ENCODE peak calls at places on chromosome 12, in four cellular contexts. H, A, P and U are unnamed samples.

GRCh38 chr12:71780207-71780822 is 25.7 kb downstream of the RAB21 start:
- DNase-seq in H (peak; percentile 62), A (no peak), P (peak; percentile 20), U (peak; percentile 71)

GRCh38 chr12:49358548-49359141 is 8.6 kb upstream of the SPATS2 start:
- DNase-seq in H (peak; percentile 86), A (peak; percentile 67), P (peak; percentile 72), U (peak; percentile 82)

GRCh38 chr12:3751151-3752095 is 1.5 kb downstream of the CRACR2A start:
- DNase-seq in H (no peak), A (peak; percentile 13), P (no peak), U (no peak)

GRCh38 chr12:116654216-116654743 is 83.6 kb downstream of the SPRING1 start:
- DNase-seq in H (no peak), A (no peak), P (no peak), U (no peak)

GRCh38 chr12:22978962-22979361 is 354.0 kb downstream of the ETNK1 start:
- DNase-seq in H (no peak), A (no peak), P (no peak), U (peak; percentile 8)

GRCh38 chr12:45725631-45726593 is 3.6 kb upstream of the ARID2 start:
- DNase-seq in H (peak; percentile 56), A (no peak), P (peak; percentile 33), U (peak; percentile 81)

GRCh38 chr12:109679716-109680520 is 33.7 kb upstream of the FAM222A start:
- DNase-seq in H (no peak), A (no peak), P (no peak), U (no peak)

GRCh38 chr12:115338566-115339294 is 654.8 kb upstream of the TBX3 start:
- DNase-seq in H (no peak), A (no peak), P (no peak), U (no peak)

GRCh38 chr12:34287986-34288962 is 266.0 kb downstream of the ALG10 start:
- DNase-seq in H (no peak), A (no peak), P (no peak), U (no peak)

GRCh38 chr12:30691122-30691879 is 4.4 kb downstream of the IPO8 start:
- DNase-seq in H (peak; percentile 40), A (no peak), P (peak; percentile 41), U (no peak)

GRCh38 chr12:1205512-1206060 is 214.6 kb downstream of the ERC1 start:
- DNase-seq in H (no peak), A (no peak), P (no peak), U (peak; percentile 36)

GRCh38 chr12:59624732-59625455 is 29.1 kb downstream of the SLC16A7 start:
- DNase-seq in H (no peak), A (no peak), P (no peak), U (no peak)

GRCh38 chr12:55736780-55737580 is 5.9 kb upstream of the GDF11 start:
- DNase-seq in H (peak; percentile 84), A (peak; percentile 93), P (peak; percentile 84), U (peak; percentile 69)

GRCh38 chr12:48973992-48974673 is 2.6 kb upstream of the WNT10B start:
- DNase-seq in H (peak; percentile 72), A (peak; percentile 91), P (no peak), U (peak; percentile 53)

GRCh38 chr12:3326850-3327780 is 163.9 kb upstream of the PRMT8 start:
- DNase-seq in H (no peak), A (no peak), P (no peak), U (no peak)

GRCh38 chr12:14959463-14959862 is 1.9 kb downstream of the ARHGDIB start:
- DNase-seq in H (no peak), A (no peak), P (no peak), U (no peak)

GRCh38 chr12:20003252-20003651 is 365.1 kb upstream of the PDE3A start:
- DNase-seq in H (no peak), A (no peak), P (no peak), U (no peak)

GRCh38 chr12:51898937-51899336 is 8.4 kb upstream of the ACVRL1 start:
- DNase-seq in H (no peak), A (no peak), P (no peak), U (peak; percentile 92)

GRCh38 chr12:116591608-116592115 is 32.5 kb downstream of the MAP1LC3B2 start:
- DNase-seq in H (no peak), A (no peak), P (no peak), U (no peak)

GRCh38 chr12:98369601-98370000 is 145.8 kb upstream of the TMPO start:
- DNase-seq in H (no peak), A (no peak), P (no peak), U (peak; percentile 40)

GRCh38 chr12:19277707-19278106 is 148.2 kb downstream of the PLEKHA5 start:
- DNase-seq in H (no peak), A (no peak), P (no peak), U (no peak)

GRCh38 chr12:6554168-6554989 is 1.5 kb downstream of the IFFO1 start:
- DNase-seq in H (peak; percentile 81), A (peak; percentile 93), P (peak; percentile 77), U (peak; percentile 80)

GRCh38 chr12:62654558-62655241 is 188.1 kb downstream of the MON2 start:
- DNase-seq in H (no peak), A (no peak), P (no peak), U (no peak)

GRCh38 chr12:1222858-1223644 is 232.0 kb downstream of the ERC1 start:
- DNase-seq in H (no peak), A (no peak), P (no peak), U (no peak)

GRCh38 chr12:133057446-133057845 is 20.1 kb downstream of the ZNF84 start:
- DNase-seq in H (no peak), A (no peak), P (no peak), U (no peak)

DNA sequence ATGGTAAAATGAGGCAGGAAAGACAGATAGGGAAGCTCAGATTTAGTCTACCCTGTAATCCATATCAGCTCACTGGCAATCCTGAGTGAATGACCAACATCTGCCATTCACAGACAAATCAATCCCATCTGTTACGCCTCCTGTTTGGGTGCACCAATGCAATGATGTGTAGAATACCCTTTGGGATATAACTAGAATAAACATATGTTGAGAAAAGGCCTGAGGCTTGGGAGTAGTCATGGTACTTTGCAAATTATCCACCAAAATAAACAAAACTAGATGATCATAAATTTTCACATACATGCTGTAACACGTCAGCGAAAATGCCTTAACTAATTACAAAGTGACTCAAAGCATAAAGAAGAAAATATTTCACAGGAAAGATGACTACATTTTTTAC is 78.8 kb downstream of the KCNC2 start:
- DNase-seq in H (no peak), A (no peak), P (no peak), U (no peak)
- H3K9ac ChIP-seq in H (no peak overlapping the region), A (no peak overlapping the region), P (no peak overlapping the region), U (no peak overlapping the region)

DNA sequence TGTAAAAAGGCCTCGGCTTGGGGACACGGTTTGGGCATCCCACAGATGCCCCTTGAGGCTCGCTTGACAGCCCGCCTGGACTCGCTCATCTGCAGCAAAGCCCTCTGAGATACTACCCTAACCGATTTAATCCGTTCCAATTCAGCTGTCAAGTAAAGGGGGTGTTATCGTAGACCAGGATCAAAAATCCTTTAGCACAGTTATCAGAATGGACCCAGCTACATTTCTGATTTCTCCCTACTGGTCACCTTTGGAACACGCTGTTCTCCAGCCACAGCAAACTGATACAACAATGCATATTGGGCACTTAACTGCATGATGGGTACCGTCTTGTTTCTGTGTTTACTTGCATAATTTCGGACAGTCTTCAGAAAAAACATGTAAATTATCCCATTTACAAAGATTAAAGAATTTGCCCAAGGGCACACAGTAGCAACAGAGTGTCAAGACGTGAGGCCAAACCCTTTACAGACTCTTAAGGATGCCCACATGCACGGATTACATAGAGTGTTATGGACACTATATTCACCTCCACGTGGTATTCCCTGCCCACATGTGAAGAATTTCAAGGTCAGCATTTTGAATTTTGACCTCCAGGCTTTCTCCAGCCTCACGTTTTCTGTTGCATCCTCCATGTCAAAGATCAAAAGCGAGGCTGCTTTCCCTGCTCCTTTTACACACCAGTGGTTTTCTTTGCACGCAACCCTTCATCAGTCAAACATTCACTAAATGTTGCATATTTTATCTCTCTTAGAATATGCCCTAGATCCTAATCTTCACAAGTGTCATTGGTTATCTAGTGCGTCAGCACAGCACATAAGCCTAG is 3.2 kb upstream of the DUSP6 start:
- DNase-seq in H (no peak), A (no peak), P (peak; percentile 65), U (no peak)
- TF ChIP-seq JUN in H (no peak), A (no peak), P (no peak), U (no peak)

GRCh38 chr12:131327521-131328488 is 374.1 kb downstream of the ADGRD1 start:
- DNase-seq in H (no peak), A (peak; percentile 45), P (no peak), U (no peak)
- TF ChIP-seq CTCF in H (peak; percentile 40), A (peak; percentile 67), P (no peak), U (no peak)

DNA sequence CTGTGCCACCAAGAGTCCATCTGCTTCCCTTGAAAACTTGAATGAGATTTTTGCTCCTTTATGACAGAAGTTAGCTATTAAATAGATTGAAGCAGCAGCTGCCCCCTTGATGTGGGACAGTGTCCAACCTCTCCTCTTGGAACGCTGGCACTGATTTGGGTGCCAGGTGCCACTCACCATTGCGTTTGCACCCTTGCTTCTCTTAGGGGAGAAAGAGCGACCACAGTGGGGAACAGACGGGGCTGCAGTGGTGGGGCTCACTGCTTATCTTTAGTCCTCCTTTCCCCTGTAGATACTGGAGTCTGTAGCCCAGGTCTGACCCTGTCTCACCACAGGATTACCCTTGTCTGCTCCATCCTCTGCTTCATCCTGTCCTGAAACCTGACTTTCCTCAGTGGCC is 9.4 kb downstream of the EP400 start:
- DNase-seq in H (peak; percentile 25), A (no peak), P (no peak), U (no peak)
- H3K9ac ChIP-seq in H (peak overlapping the region; percentile 83), A (no peak overlapping the region), P (no peak overlapping the region), U (no peak overlapping the region)

DNA sequence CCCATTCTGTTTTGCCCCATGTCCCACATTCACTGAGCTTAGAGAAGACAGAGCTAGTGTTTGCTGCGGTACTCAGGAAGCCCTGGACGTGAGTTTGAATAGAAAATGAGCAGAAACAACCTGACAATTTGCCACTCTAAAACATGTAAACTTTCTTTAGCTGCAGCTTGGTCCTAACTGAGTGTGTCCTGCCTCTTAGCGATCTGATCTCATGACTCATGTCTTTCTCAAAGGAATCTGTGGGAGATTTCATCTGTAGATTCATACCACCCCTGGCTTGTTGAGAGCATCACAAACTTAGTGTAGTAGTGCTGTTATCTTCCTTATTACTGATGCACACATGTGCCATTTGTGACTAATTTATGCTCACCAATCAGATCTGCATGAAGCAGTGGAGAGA is 86.7 kb downstream of the ITPR2 start:
- DNase-seq in H (no peak), A (no peak), P (no peak), U (peak; percentile 35)
- TF ChIP-seq JUN in H (no peak), A (no peak), P (no peak), U (no peak)